ENCODE peak calls at places on chromosome 15, in four cellular contexts. T is RCC 7860; G is stimulated activated CD8-positive, alpha-beta memory T cell treated with anti-CD3 and anti-CD28 coated beads, Interleukin-2, amount 100 ng/mL, for 48 hours; H is AG08395. N is an unnamed sample.

GRCh38 chr15:66685638-66686150 is 16.3 kb upstream of the SMAD6 start:
- DNase-seq in T (no peak), G (no peak), H (no peak), N (no peak)

GRCh38 chr15:34644061-34644460 is 60.6 kb upstream of the GOLGA8B start:
- DNase-seq in T (no peak), G (no peak), H (peak), N (peak)

GRCh38 chr15:38706956-38707355 is 142.3 kb upstream of the RASGRP1 start:
- DNase-seq in G (no peak), T (peak), H (no peak), N (no peak)

GRCh38 chr15:39345176-39345575 is 235.7 kb upstream of the THBS1 start:
- DNase-seq in G (no peak), T (no peak), H (peak), N (peak)

GRCh38 chr15:59762558-59762957 is 73.4 kb upstream of the BNIP2 start:
- DNase-seq in G (no peak), H (no peak), T (no peak), N (no peak)

GRCh38 chr15:72242775-72243370 is 11.9 kb upstream of the PKM start:
- DNase-seq in H (no peak), G (no peak), T (no peak), N (no peak)

GRCh38 chr15:28942046-28942445 is 56.3 kb downstream of the APBA2 start:
- DNase-seq in H (no peak), T (no peak), G (no peak), N (no peak)

GRCh38 chr15:93072440-93073394 is 16.3 kb downstream of the RGMA start:
- DNase-seq in T (no peak), H (peak), G (no peak), N (peak)

GRCh38 chr15:68232937-68233336 is 3.4 kb upstream of the CLN6 start:
- DNase-seq in G (no peak), H (no peak), T (no peak), N (no peak)

GRCh38 chr15:95259965-95260364 is 1028.6 kb downstream of the MCTP2 start:
- DNase-seq in T (no peak), G (no peak), H (no peak), N (no peak)

N was measured in GM04504.